ENCODE peak calls at places on chromosomes 11 and 22, in five cellular contexts. One of them, this sample, is unnamed.

GRCh38 chr22:38873469-38874411 is 1.7 kb upstream of the CBX6 start:
- DNase-seq in CD8-positive, alpha-beta memory T cell: peak
- DNase-seq in HFF-Myc: no peak
- DNase-seq in posterior vena cava: peak
- DNase-seq in AG08395: no peak
- DNase-seq in this sample: peak

GRCh38 chr11:45807792-45808238 is 2.9 kb downstream of the SLC35C1 start:
- DNase-seq in CD8-positive, alpha-beta memory T cell: no peak
- DNase-seq in HFF-Myc: no peak
- DNase-seq in posterior vena cava: no peak
- DNase-seq in AG08395: no peak
- DNase-seq in this sample: no peak

GRCh38 chr11:88208742-88209141 is 33.5 kb upstream of the RAB38 start:
- DNase-seq in CD8-positive, alpha-beta memory T cell: no peak
- DNase-seq in HFF-Myc: no peak
- DNase-seq in posterior vena cava: no peak
- DNase-seq in AG08395: no peak
- DNase-seq in this sample: no peak

GRCh38 chr11:48105096-48105990 is 111.3 kb upstream of the OR4B1 start:
- DNase-seq in CD8-positive, alpha-beta memory T cell: no peak
- DNase-seq in HFF-Myc: no peak
- DNase-seq in posterior vena cava: no peak
- DNase-seq in AG08395: no peak
- DNase-seq in this sample: no peak

GRCh38 chr22:44661070-44661469 is 40.9 kb upstream of the PRR5 start:
- DNase-seq in CD8-positive, alpha-beta memory T cell: no peak
- DNase-seq in HFF-Myc: no peak
- DNase-seq in posterior vena cava: peak
- DNase-seq in AG08395: no peak
- DNase-seq in this sample: no peak

GRCh38 chr22:18031670-18032454 is 7.5 kb upstream of the MICAL3 start:
- DNase-seq in CD8-positive, alpha-beta memory T cell: no peak
- DNase-seq in HFF-Myc: peak
- DNase-seq in posterior vena cava: peak
- DNase-seq in AG08395: peak
- DNase-seq in this sample: peak

GRCh38 chr22:50011447-50012200 is 941 bp downstream of the IL17REL start:
- DNase-seq in CD8-positive, alpha-beta memory T cell: no peak
- DNase-seq in HFF-Myc: no peak
- DNase-seq in posterior vena cava: peak
- DNase-seq in AG08395: no peak
- DNase-seq in this sample: peak

GRCh38 chr11:125433454-125434121 is 62.5 kb downstream of the FEZ1 start:
- DNase-seq in CD8-positive, alpha-beta memory T cell: no peak
- DNase-seq in HFF-Myc: peak
- DNase-seq in posterior vena cava: no peak
- DNase-seq in AG08395: peak
- DNase-seq in this sample: peak

GRCh38 chr11:66867425-66868040 is 10.7 kb downstream of the LRFN4 start:
- DNase-seq in CD8-positive, alpha-beta memory T cell: no peak
- DNase-seq in HFF-Myc: no peak
- DNase-seq in posterior vena cava: no peak
- DNase-seq in AG08395: no peak
- DNase-seq in this sample: no peak

GRCh38 chr11:57709802-57710367 is 2.1 kb downstream of the MED19 start:
- DNase-seq in CD8-positive, alpha-beta memory T cell: no peak
- DNase-seq in HFF-Myc: no peak
- DNase-seq in posterior vena cava: no peak
- DNase-seq in AG08395: no peak
- DNase-seq in this sample: no peak

GRCh38 chr11:57638005-57638760 is 11.5 kb downstream of the YPEL4 start:
- DNase-seq in CD8-positive, alpha-beta memory T cell: no peak
- DNase-seq in HFF-Myc: peak
- DNase-seq in posterior vena cava: no peak
- DNase-seq in AG08395: peak
- DNase-seq in this sample: peak